ENCODE peak calls at places on chromosomes 4 and X, in eight cellular contexts. One of them, this sample, is unnamed.
A peak's percentile ranks its signal among the peaks of the same experiment; 100 is the strongest.

GRCh38 chr4:134539729-134540231 is 338.2 kb upstream of the PABPC4L start:
- DNase-seq in iPS-NIHi11: no peak
- DNase-seq in CD4-positive, CD25-positive, alpha-beta regulatory T cell: no peak
- DNase-seq in activated effector memory CD4-positive, alpha-beta T cell treated with anti-CD3 and anti-CD28 coated beads, Interleukin-2, amount 50 U/mL, for 16 hours: no peak
- DNase-seq in head of caudate nucleus: no peak
- DNase-seq in skeletal muscle cell: no peak
- DNase-seq in neural crest cell: no peak
- DNase-seq in lower lobe of right lung: no peak
- DNase-seq in this sample: no peak

GRCh38 chr4:186723207-186724047 is at the start of gene FAT1:
- DNase-seq in iPS-NIHi11: peak; percentile 82
- DNase-seq in CD4-positive, CD25-positive, alpha-beta regulatory T cell: no peak
- DNase-seq in activated effector memory CD4-positive, alpha-beta T cell treated with anti-CD3 and anti-CD28 coated beads, Interleukin-2, amount 50 U/mL, for 16 hours: no peak
- DNase-seq in head of caudate nucleus: peak; percentile 55
- DNase-seq in skeletal muscle cell: no peak
- DNase-seq in neural crest cell: peak; percentile 66
- DNase-seq in lower lobe of right lung: peak; percentile 60
- DNase-seq in this sample: peak; percentile 78

GRCh38 chrX:153792368-153792767 is 1.8 kb downstream of the IDH3G start:
- DNase-seq in iPS-NIHi11: no peak
- DNase-seq in CD4-positive, CD25-positive, alpha-beta regulatory T cell: no peak
- DNase-seq in activated effector memory CD4-positive, alpha-beta T cell treated with anti-CD3 and anti-CD28 coated beads, Interleukin-2, amount 50 U/mL, for 16 hours: no peak
- DNase-seq in head of caudate nucleus: no peak
- DNase-seq in skeletal muscle cell: no peak
- DNase-seq in neural crest cell: no peak
- DNase-seq in lower lobe of right lung: no peak
- DNase-seq in this sample: no peak

GRCh38 chrX:135985974-135986312 is 708 bp downstream of the SLC9A6 start:
- DNase-seq in iPS-NIHi11: peak; percentile 10
- DNase-seq in CD4-positive, CD25-positive, alpha-beta regulatory T cell: no peak
- DNase-seq in activated effector memory CD4-positive, alpha-beta T cell treated with anti-CD3 and anti-CD28 coated beads, Interleukin-2, amount 50 U/mL, for 16 hours: no peak
- DNase-seq in head of caudate nucleus: no peak
- DNase-seq in skeletal muscle cell: no peak
- DNase-seq in neural crest cell: no peak
- DNase-seq in lower lobe of right lung: no peak
- DNase-seq in this sample: no peak

GRCh38 chr4:179307297-179308136 is 1865.3 kb upstream of the AGA start:
- DNase-seq in iPS-NIHi11: peak; percentile 70
- DNase-seq in CD4-positive, CD25-positive, alpha-beta regulatory T cell: peak; percentile 26
- DNase-seq in activated effector memory CD4-positive, alpha-beta T cell treated with anti-CD3 and anti-CD28 coated beads, Interleukin-2, amount 50 U/mL, for 16 hours: no peak
- DNase-seq in head of caudate nucleus: no peak
- DNase-seq in skeletal muscle cell: no peak
- DNase-seq in neural crest cell: peak; percentile 59
- DNase-seq in lower lobe of right lung: no peak
- DNase-seq in this sample: peak; percentile 66

GRCh38 chrX:149493567-149494562 is 11.2 kb downstream of the IDS start:
- DNase-seq in iPS-NIHi11: no peak
- DNase-seq in CD4-positive, CD25-positive, alpha-beta regulatory T cell: no peak
- DNase-seq in activated effector memory CD4-positive, alpha-beta T cell treated with anti-CD3 and anti-CD28 coated beads, Interleukin-2, amount 50 U/mL, for 16 hours: no peak
- DNase-seq in head of caudate nucleus: no peak
- DNase-seq in skeletal muscle cell: no peak
- DNase-seq in neural crest cell: no peak
- DNase-seq in lower lobe of right lung: no peak
- DNase-seq in this sample: no peak

GRCh38 chrX:46587158-46587557 is 13.6 kb downstream of the CHST7 start:
- DNase-seq in iPS-NIHi11: no peak
- DNase-seq in CD4-positive, CD25-positive, alpha-beta regulatory T cell: peak; percentile 35
- DNase-seq in activated effector memory CD4-positive, alpha-beta T cell treated with anti-CD3 and anti-CD28 coated beads, Interleukin-2, amount 50 U/mL, for 16 hours: peak; percentile 68
- DNase-seq in head of caudate nucleus: no peak
- DNase-seq in skeletal muscle cell: no peak
- DNase-seq in neural crest cell: no peak
- DNase-seq in lower lobe of right lung: no peak
- DNase-seq in this sample: no peak

GRCh38 chr4:169256856-169257756 is 13.7 kb downstream of the SH3RF1 start:
- DNase-seq in iPS-NIHi11: no peak
- DNase-seq in CD4-positive, CD25-positive, alpha-beta regulatory T cell: no peak
- DNase-seq in activated effector memory CD4-positive, alpha-beta T cell treated with anti-CD3 and anti-CD28 coated beads, Interleukin-2, amount 50 U/mL, for 16 hours: no peak
- DNase-seq in head of caudate nucleus: no peak
- DNase-seq in skeletal muscle cell: no peak
- DNase-seq in neural crest cell: no peak
- DNase-seq in lower lobe of right lung: no peak
- DNase-seq in this sample: no peak

GRCh38 chr4:141028024-141028529 is 105.2 kb downstream of the RNF150 start:
- DNase-seq in iPS-NIHi11: no peak
- DNase-seq in CD4-positive, CD25-positive, alpha-beta regulatory T cell: no peak
- DNase-seq in activated effector memory CD4-positive, alpha-beta T cell treated with anti-CD3 and anti-CD28 coated beads, Interleukin-2, amount 50 U/mL, for 16 hours: no peak
- DNase-seq in head of caudate nucleus: no peak
- DNase-seq in skeletal muscle cell: peak; percentile 67
- DNase-seq in neural crest cell: no peak
- DNase-seq in lower lobe of right lung: no peak
- DNase-seq in this sample: no peak

GRCh38 chr4:84708406-84709135 is 125.6 kb downstream of the CDS1 start:
- DNase-seq in iPS-NIHi11: no peak
- DNase-seq in CD4-positive, CD25-positive, alpha-beta regulatory T cell: no peak
- DNase-seq in activated effector memory CD4-positive, alpha-beta T cell treated with anti-CD3 and anti-CD28 coated beads, Interleukin-2, amount 50 U/mL, for 16 hours: no peak
- DNase-seq in head of caudate nucleus: no peak
- DNase-seq in skeletal muscle cell: no peak
- DNase-seq in neural crest cell: no peak
- DNase-seq in lower lobe of right lung: no peak
- DNase-seq in this sample: no peak

GRCh38 chr4:47623916-47624554 is 139.0 kb downstream of the ATP10D start:
- DNase-seq in iPS-NIHi11: no peak
- DNase-seq in CD4-positive, CD25-positive, alpha-beta regulatory T cell: no peak
- DNase-seq in activated effector memory CD4-positive, alpha-beta T cell treated with anti-CD3 and anti-CD28 coated beads, Interleukin-2, amount 50 U/mL, for 16 hours: no peak
- DNase-seq in head of caudate nucleus: no peak
- DNase-seq in skeletal muscle cell: no peak
- DNase-seq in neural crest cell: no peak
- DNase-seq in lower lobe of right lung: no peak
- DNase-seq in this sample: no peak

GRCh38 chrX:133410555-133410954 is 4.7 kb downstream of the GPC4 start:
- DNase-seq in iPS-NIHi11: no peak
- DNase-seq in CD4-positive, CD25-positive, alpha-beta regulatory T cell: no peak
- DNase-seq in activated effector memory CD4-positive, alpha-beta T cell treated with anti-CD3 and anti-CD28 coated beads, Interleukin-2, amount 50 U/mL, for 16 hours: no peak
- DNase-seq in head of caudate nucleus: no peak
- DNase-seq in skeletal muscle cell: no peak
- DNase-seq in neural crest cell: no peak
- DNase-seq in lower lobe of right lung: no peak
- DNase-seq in this sample: no peak

GRCh38 chrX:56281789-56282188 is 49.6 kb downstream of the KLF8 start:
- DNase-seq in iPS-NIHi11: no peak
- DNase-seq in CD4-positive, CD25-positive, alpha-beta regulatory T cell: peak; percentile 58
- DNase-seq in activated effector memory CD4-positive, alpha-beta T cell treated with anti-CD3 and anti-CD28 coated beads, Interleukin-2, amount 50 U/mL, for 16 hours: no peak
- DNase-seq in head of caudate nucleus: no peak
- DNase-seq in skeletal muscle cell: peak; percentile 1
- DNase-seq in neural crest cell: no peak
- DNase-seq in lower lobe of right lung: no peak
- DNase-seq in this sample: peak; percentile 3

GRCh38 chr4:13722649-13723048 is 95.1 kb upstream of the BOD1L1 start:
- DNase-seq in iPS-NIHi11: no peak
- DNase-seq in CD4-positive, CD25-positive, alpha-beta regulatory T cell: no peak
- DNase-seq in activated effector memory CD4-positive, alpha-beta T cell treated with anti-CD3 and anti-CD28 coated beads, Interleukin-2, amount 50 U/mL, for 16 hours: no peak
- DNase-seq in head of caudate nucleus: no peak
- DNase-seq in skeletal muscle cell: no peak
- DNase-seq in neural crest cell: no peak
- DNase-seq in lower lobe of right lung: no peak
- DNase-seq in this sample: no peak

GRCh38 chr4:83552924-83553323 is 17.0 kb downstream of the GPAT3 start:
- DNase-seq in iPS-NIHi11: no peak
- DNase-seq in CD4-positive, CD25-positive, alpha-beta regulatory T cell: peak; percentile 21
- DNase-seq in activated effector memory CD4-positive, alpha-beta T cell treated with anti-CD3 and anti-CD28 coated beads, Interleukin-2, amount 50 U/mL, for 16 hours: no peak
- DNase-seq in head of caudate nucleus: no peak
- DNase-seq in skeletal muscle cell: peak; percentile 62
- DNase-seq in neural crest cell: no peak
- DNase-seq in lower lobe of right lung: no peak
- DNase-seq in this sample: no peak

GRCh38 chr4:180028682-180029081 is 2214.5 kb upstream of the TENM3 start:
- DNase-seq in iPS-NIHi11: peak; percentile 23
- DNase-seq in CD4-positive, CD25-positive, alpha-beta regulatory T cell: peak; percentile 0
- DNase-seq in activated effector memory CD4-positive, alpha-beta T cell treated with anti-CD3 and anti-CD28 coated beads, Interleukin-2, amount 50 U/mL, for 16 hours: no peak
- DNase-seq in head of caudate nucleus: peak; percentile 35
- DNase-seq in skeletal muscle cell: no peak
- DNase-seq in neural crest cell: peak; percentile 45
- DNase-seq in lower lobe of right lung: peak; percentile 44
- DNase-seq in this sample: peak; percentile 58

GRCh38 chr4:31021008-31021407 is 300.8 kb downstream of the PCDH7 start:
- DNase-seq in iPS-NIHi11: no peak
- DNase-seq in CD4-positive, CD25-positive, alpha-beta regulatory T cell: no peak
- DNase-seq in activated effector memory CD4-positive, alpha-beta T cell treated with anti-CD3 and anti-CD28 coated beads, Interleukin-2, amount 50 U/mL, for 16 hours: no peak
- DNase-seq in head of caudate nucleus: no peak
- DNase-seq in skeletal muscle cell: no peak
- DNase-seq in neural crest cell: no peak
- DNase-seq in lower lobe of right lung: no peak
- DNase-seq in this sample: no peak

GRCh38 chr4:103892616-103893015 is 172.8 kb upstream of the TACR3 start:
- DNase-seq in iPS-NIHi11: no peak
- DNase-seq in CD4-positive, CD25-positive, alpha-beta regulatory T cell: no peak
- DNase-seq in activated effector memory CD4-positive, alpha-beta T cell treated with anti-CD3 and anti-CD28 coated beads, Interleukin-2, amount 50 U/mL, for 16 hours: no peak
- DNase-seq in head of caudate nucleus: no peak
- DNase-seq in skeletal muscle cell: no peak
- DNase-seq in neural crest cell: no peak
- DNase-seq in lower lobe of right lung: no peak
- DNase-seq in this sample: no peak

GRCh38 chrX:66162331-66162822 is 1.7 kb upstream of the HEPH start:
- DNase-seq in iPS-NIHi11: no peak
- DNase-seq in CD4-positive, CD25-positive, alpha-beta regulatory T cell: no peak
- DNase-seq in activated effector memory CD4-positive, alpha-beta T cell treated with anti-CD3 and anti-CD28 coated beads, Interleukin-2, amount 50 U/mL, for 16 hours: no peak
- DNase-seq in head of caudate nucleus: no peak
- DNase-seq in skeletal muscle cell: no peak
- DNase-seq in neural crest cell: no peak
- DNase-seq in lower lobe of right lung: no peak
- DNase-seq in this sample: no peak

GRCh38 chrX:542179-542578 is 88.4 kb upstream of the SHOX start:
- DNase-seq in iPS-NIHi11: no peak
- DNase-seq in CD4-positive, CD25-positive, alpha-beta regulatory T cell: no peak
- DNase-seq in activated effector memory CD4-positive, alpha-beta T cell treated with anti-CD3 and anti-CD28 coated beads, Interleukin-2, amount 50 U/mL, for 16 hours: no peak
- DNase-seq in head of caudate nucleus: no peak
- DNase-seq in skeletal muscle cell: no peak
- DNase-seq in neural crest cell: no peak
- DNase-seq in lower lobe of right lung: no peak
- DNase-seq in this sample: no peak

GRCh38 chr4:10077101-10077491 is 39.5 kb downstream of the WDR1 start:
- DNase-seq in iPS-NIHi11: no peak
- DNase-seq in CD4-positive, CD25-positive, alpha-beta regulatory T cell: no peak
- DNase-seq in activated effector memory CD4-positive, alpha-beta T cell treated with anti-CD3 and anti-CD28 coated beads, Interleukin-2, amount 50 U/mL, for 16 hours: no peak
- DNase-seq in head of caudate nucleus: peak; percentile 5
- DNase-seq in skeletal muscle cell: no peak
- DNase-seq in neural crest cell: no peak
- DNase-seq in lower lobe of right lung: no peak
- DNase-seq in this sample: no peak

GRCh38 chrX:41922694-41923171 is 621 bp downstream of the CASK start:
- DNase-seq in iPS-NIHi11: peak; percentile 15
- DNase-seq in CD4-positive, CD25-positive, alpha-beta regulatory T cell: peak; percentile 39
- DNase-seq in activated effector memory CD4-positive, alpha-beta T cell treated with anti-CD3 and anti-CD28 coated beads, Interleukin-2, amount 50 U/mL, for 16 hours: peak; percentile 75
- DNase-seq in head of caudate nucleus: peak; percentile 34
- DNase-seq in skeletal muscle cell: no peak
- DNase-seq in neural crest cell: peak; percentile 28
- DNase-seq in lower lobe of right lung: peak; percentile 47
- DNase-seq in this sample: peak; percentile 33

GRCh38 chr4:95672811-95673210 is 124.0 kb upstream of the UNC5C start:
- DNase-seq in iPS-NIHi11: no peak
- DNase-seq in CD4-positive, CD25-positive, alpha-beta regulatory T cell: no peak
- DNase-seq in activated effector memory CD4-positive, alpha-beta T cell treated with anti-CD3 and anti-CD28 coated beads, Interleukin-2, amount 50 U/mL, for 16 hours: no peak
- DNase-seq in head of caudate nucleus: no peak
- DNase-seq in skeletal muscle cell: no peak
- DNase-seq in neural crest cell: no peak
- DNase-seq in lower lobe of right lung: no peak
- DNase-seq in this sample: no peak

GRCh38 chrX:154411981-154412340 is 622 bp downstream of the TAFAZZIN start:
- DNase-seq in iPS-NIHi11: peak; percentile 82
- DNase-seq in CD4-positive, CD25-positive, alpha-beta regulatory T cell: peak; percentile 78
- DNase-seq in activated effector memory CD4-positive, alpha-beta T cell treated with anti-CD3 and anti-CD28 coated beads, Interleukin-2, amount 50 U/mL, for 16 hours: peak; percentile 85
- DNase-seq in head of caudate nucleus: peak; percentile 61
- DNase-seq in skeletal muscle cell: no peak
- DNase-seq in neural crest cell: peak; percentile 32
- DNase-seq in lower lobe of right lung: peak; percentile 81
- DNase-seq in this sample: peak; percentile 38